ENCODE peak calls at places on chromosomes 4 and X, in ten cellular contexts. J, V, K, P, R, O, X, F, M and U are unnamed samples.

GRCh38 chr4:127776620-127777019 is 5.5 kb upstream of the HSPA4L start:
- DNase-seq in M (no peak), O (no peak), V (no peak), X (no peak), R (no peak), F (no peak), P (no peak), K (no peak), J (no peak), U (no peak)

GRCh38 chr4:10743357-10743756 is 58.8 kb upstream of the CLNK start:
- DNase-seq in F (no peak), V (no peak), O (no peak), R (no peak), J (no peak), M (no peak), K (no peak), X (no peak), P (no peak), U (no peak)

GRCh38 chr4:121156822-121157769 is 7.0 kb downstream of the TNIP3 start:
- DNase-seq in K (no peak), O (no peak), J (no peak), X (peak), V (no peak), F (no peak), P (no peak), M (no peak), R (peak), U (no peak)

GRCh38 chrX:23557070-23557469 is 110.2 kb upstream of the PRDX4 start:
- DNase-seq in F (no peak), O (no peak), J (no peak), X (no peak), R (no peak), M (no peak), P (no peak), V (no peak), K (no peak), U (no peak)

GRCh38 chr4:110475881-110476818 is at the start of gene ENPEP:
- DNase-seq in R (peak), F (no peak), V (no peak), O (no peak), P (peak), X (no peak), K (no peak), M (no peak), J (no peak), U (no peak)

GRCh38 chrX:65706041-65706828 is 38.8 kb downstream of the MSN start:
- DNase-seq in P (no peak), K (peak), J (peak), M (peak), R (no peak), F (no peak), V (no peak), X (peak), O (peak), U (no peak)

GRCh38 chrX:151985955-151986354 is 11.5 kb upstream of the GABRE start:
- DNase-seq in V (no peak), K (peak), O (no peak), X (peak), F (no peak), R (peak), P (no peak), M (no peak), J (no peak), U (no peak)

GRCh38 chrX:95640226-95640625 is 1044.4 kb upstream of the DIAPH2 start:
- DNase-seq in M (no peak), J (no peak), R (no peak), K (no peak), O (no peak), V (no peak), X (no peak), P (no peak), F (no peak), U (no peak)